ENCODE peak calls at places on chromosomes 6 and 20, in eight cellular contexts. Y, D, X, M, R, W, O and H are unnamed samples.

GRCh38 chr20:51978081-51978501 is 175.8 kb upstream of the SALL4 start:
- DNase-seq in O (no peak), W (no peak), D (no peak), R (no peak), M (no peak), Y (no peak), X (no peak), H (no peak)

GRCh38 chr6:108106694-108107093 is 32.2 kb upstream of the OSTM1 start:
- DNase-seq in D (no peak), X (no peak), M (no peak), R (no peak), W (no peak), O (no peak), Y (no peak), H (no peak)

GRCh38 chr6:126143650-126144260 is 157.4 kb downstream of the TRMT11 start:
- DNase-seq in R (no peak), Y (no peak), W (no peak), O (no peak), M (peak), D (no peak), X (no peak), H (no peak)

GRCh38 chr6:11242709-11243108 is 10.2 kb upstream of the NEDD9 start:
- DNase-seq in X (no peak), W (no peak), M (no peak), O (no peak), R (peak), D (no peak), Y (no peak), H (no peak)

GRCh38 chr20:57061058-57061900 is 205.2 kb downstream of the BMP7 start:
- DNase-seq in R (no peak), M (peak), W (no peak), Y (no peak), X (no peak), D (peak), O (no peak), H (no peak)

GRCh38 chr6:14328163-14328562 is 210.6 kb downstream of the CD83 start:
- DNase-seq in M (peak), R (no peak), O (no peak), X (no peak), D (no peak), W (no peak), Y (no peak), H (no peak)

GRCh38 chr6:117396228-117396627 is 29.5 kb downstream of the ROS1 start:
- DNase-seq in D (no peak), Y (no peak), O (no peak), M (no peak), X (no peak), W (no peak), R (no peak), H (no peak)

GRCh38 chr20:16821211-16822089 is 73.3 kb downstream of the OTOR start:
- DNase-seq in X (no peak), Y (no peak), O (no peak), D (peak), W (no peak), M (peak), R (no peak), H (peak)

GRCh38 chr20:54176610-54177009 is 2.8 kb upstream of the CYP24A1 start:
- DNase-seq in M (no peak), Y (no peak), X (no peak), O (no peak), D (no peak), R (no peak), W (no peak), H (no peak)

GRCh38 chr20:61724376-61724775 is 341.3 kb downstream of the TAF4 start:
- DNase-seq in O (no peak), Y (no peak), M (no peak), X (no peak), R (no peak), W (no peak), D (no peak), H (no peak)

GRCh38 chr6:136640132-136640915 is 90.1 kb upstream of the MAP7 start:
- DNase-seq in O (no peak), M (peak), Y (no peak), X (no peak), W (no peak), D (no peak), R (peak), H (no peak)

GRCh38 chr6:168581236-168581635 is 140.3 kb downstream of the SMOC2 start:
- DNase-seq in X (no peak), D (no peak), Y (no peak), O (no peak), R (no peak), W (no peak), M (no peak), H (no peak)

GRCh38 chr6:68941345-68941744 is 306.3 kb downstream of the ADGRB3 start:
- DNase-seq in Y (no peak), O (no peak), R (no peak), W (no peak), M (no peak), D (no peak), X (no peak), H (no peak)

GRCh38 chr6:166381381-166381732 is 1.4 kb downstream of the MPC1 start:
- DNase-seq in D (no peak), W (no peak), X (no peak), M (no peak), O (no peak), R (no peak), Y (peak), H (no peak)

GRCh38 chr6:151247510-151247909 is 7.7 kb downstream of the AKAP12 start:
- DNase-seq in D (no peak), R (no peak), Y (no peak), M (no peak), O (no peak), X (no peak), W (no peak), H (no peak)

GRCh38 chr20:41406307-41406706 is 39.7 kb upstream of the EMILIN3 start:
- DNase-seq in D (no peak), X (no peak), R (no peak), Y (no peak), O (no peak), W (no peak), M (no peak), H (no peak)

GRCh38 chr20:49937023-49937929 is 1.1 kb downstream of the RNF114 start:
- DNase-seq in X (no peak), R (no peak), W (no peak), Y (no peak), M (no peak), O (no peak), D (peak), H (no peak)

GRCh38 chr20:34069341-34070078 is 42.5 kb downstream of the EIF2S2 start:
- DNase-seq in O (peak), M (peak), Y (peak), D (peak), X (peak), R (peak), W (peak), H (peak)

GRCh38 chr6:36822506-36823269 is 16.6 kb downstream of the CPNE5 start:
- DNase-seq in O (no peak), Y (no peak), X (peak), W (no peak), D (no peak), R (no peak), M (peak), H (no peak)

GRCh38 chr6:27547157-27548075 is 74.5 kb upstream of the ZNF184 start:
- DNase-seq in X (no peak), M (peak), Y (peak), D (peak), W (no peak), R (no peak), O (no peak), H (no peak)

GRCh38 chr6:166726193-166726592 is 99.1 kb upstream of the RPS6KA2 start:
- DNase-seq in R (no peak), O (no peak), D (no peak), X (no peak), Y (no peak), M (no peak), W (no peak), H (no peak)

GRCh38 chr6:54294965-54295532 is 13.2 kb upstream of the TINAG start:
- DNase-seq in X (no peak), W (no peak), O (peak), D (no peak), R (no peak), M (no peak), Y (no peak), H (no peak)

GRCh38 chr6:64988148-64988547 is 718.9 kb downstream of the EYS start:
- DNase-seq in W (no peak), Y (no peak), R (no peak), O (no peak), D (no peak), M (peak), X (no peak), H (no peak)

GRCh38 chr20:48295445-48295903 is 510.2 kb upstream of the SULF2 start:
- DNase-seq in Y (no peak), R (peak), O (no peak), W (no peak), D (peak), M (peak), X (peak), H (no peak)